ENCODE peak calls at places on chromosomes 4 and X, in four cellular contexts. Z is CD4-positive, alpha-beta T cell; J is GM19239; Q is astrocyte of the spinal cord. T is an unnamed sample.

GRCh38 chr4:78058591-78059523 is 1.7 kb downstream of the FRAS1 start:
- DNase-seq in Q (peak), J (no peak), Z (no peak), T (no peak)

GRCh38 chrX:108270280-108270679 is 167.9 kb downstream of the COL4A6 start:
- DNase-seq in Q (no peak), Z (no peak), J (no peak), T (no peak)

GRCh38 chr4:69781458-69782418 is 21.3 kb upstream of the SULT1B1 start:
- DNase-seq in J (no peak), Z (no peak), Q (no peak), T (no peak)

GRCh38 chrX:13088155-13088485 is 43.7 kb upstream of the FAM9C start:
- DNase-seq in Q (no peak), J (no peak), Z (no peak), T (no peak)

GRCh38 chr4:169286562-169287301 is 16.0 kb upstream of the SH3RF1 start:
- DNase-seq in Q (no peak), Z (no peak), J (no peak), T (no peak)

GRCh38 chr4:6898763-6899162 is 10.9 kb upstream of the TBC1D14 start:
- DNase-seq in Q (no peak), J (no peak), Z (no peak), T (no peak)

GRCh38 chr4:72567821-72568620 is 1.0 kb downstream of the ADAMTS3 start:
- DNase-seq in Q (peak), J (no peak), Z (no peak), T (no peak)

GRCh38 chr4:86558799-86559198 is 35.3 kb upstream of the PTPN13 start:
- DNase-seq in Q (peak), Z (no peak), J (no peak), T (no peak)

GRCh38 chrX:74911494-74911893 is 13.8 kb downstream of the NEXMIF start:
- DNase-seq in Z (no peak), Q (no peak), J (no peak), T (no peak)

GRCh38 chr4:41693629-41694028 is 54.9 kb downstream of the PHOX2B start:
- DNase-seq in Z (no peak), J (no peak), Q (peak), T (no peak)

GRCh38 chr4:3484057-3484973 is 21.2 kb downstream of the DOK7 start:
- DNase-seq in J (no peak), Q (no peak), Z (no peak), T (no peak)

GRCh38 chr4:176902710-176903323 is 110.1 kb upstream of the VEGFC start:
- DNase-seq in Q (peak), Z (no peak), J (peak), T (no peak)

GRCh38 chrX:41236629-41237028 is 97.3 kb upstream of the DDX3X start:
- DNase-seq in Z (no peak), J (peak), Q (no peak), T (no peak)

GRCh38 chr4:162645381-162645780 is 481.6 kb upstream of the FSTL5 start:
- DNase-seq in Z (no peak), Q (no peak), J (no peak), T (no peak)

GRCh38 chr4:137213372-137214173 is 318.7 kb downstream of the PCDH18 start:
- DNase-seq in J (no peak), Z (no peak), Q (peak), T (no peak)

T was measured in activated T-helper 9 cell treated with anti-CD3 and anti-CD28 coated beads, Interleukin-2, amount 50 U/mL, for 16 hours.